ENCODE peak calls at places on chromosome 2, in nine cellular contexts. L is heart right ventricle, S is AG04450, J is SK-N-SH, E is PC-3, B is PC-9, O is psoas muscle, Y is IMR-90, P is RWPE1. K is an unnamed sample.

GRCh38 chr2:26982102-26982742 is 11.8 kb downstream of the MAPRE3 start:
- DNase-seq in Y (peak; percentile 36), S (no peak), P (peak; percentile 61), O (peak; percentile 62), L (peak; percentile 77), B (peak; percentile 65), E (peak; percentile 80), J (peak; percentile 76), K (peak; percentile 65)

GRCh38 chr2:15623481-15623796 is 31.8 kb downstream of the DDX1 start:
- DNase-seq in Y (no peak), S (no peak), P (no peak), B (no peak), L (no peak), J (no peak), E (no peak), O (no peak), K (no peak)

GRCh38 chr2:174048238-174048637 is 83.1 kb upstream of the SP3 start:
- DNase-seq in O (no peak), Y (no peak), S (no peak), L (no peak), P (no peak), J (peak; percentile 57), B (no peak), E (no peak), K (no peak)

GRCh38 chr2:119282966-119283511 is 59.4 kb downstream of the STEAP3 start:
- DNase-seq in B (no peak), Y (no peak), L (peak; percentile 57), J (no peak), E (peak; percentile 35), S (no peak), P (no peak), O (peak; percentile 45), K (peak; percentile 60)

GRCh38 chr2:27655155-27655951 is 8.1 kb downstream of the SUPT7L start:
- DNase-seq in S (peak; percentile 63), O (no peak), L (no peak), P (no peak), Y (peak; percentile 91), B (no peak), E (peak; percentile 89), J (no peak), K (no peak)

GRCh38 chr2:60738679-60739078 is 17.4 kb upstream of the PAPOLG start:
- DNase-seq in L (no peak), P (no peak), J (no peak), B (no peak), S (no peak), E (no peak), O (no peak), Y (no peak), K (no peak)

GRCh38 chr2:182695796-182696195 is 20.3 kb upstream of the DNAJC10 start:
- DNase-seq in O (no peak), P (no peak), E (no peak), Y (no peak), S (no peak), J (no peak), L (no peak), B (no peak), K (no peak)

GRCh38 chr2:101388232-101388631 is 929 bp upstream of the CREG2 start:
- DNase-seq in L (no peak), E (peak; percentile 88), J (no peak), Y (peak; percentile 60), P (peak; percentile 66), B (peak; percentile 84), O (no peak), S (no peak), K (no peak)

GRCh38 chr2:202700075-202700901 is 65.5 kb downstream of the FAM117B start:
- DNase-seq in J (no peak), S (no peak), B (no peak), O (no peak), Y (no peak), L (no peak), E (no peak), P (no peak), K (no peak)

GRCh38 chr2:240987588-240987987 is 10.8 kb upstream of the SNED1 start:
- DNase-seq in J (no peak), E (no peak), O (peak; percentile 23), S (no peak), P (no peak), B (no peak), L (no peak), Y (no peak), K (no peak)

GRCh38 chr2:240983996-240984498 is 14.4 kb upstream of the SNED1 start:
- DNase-seq in L (no peak), B (no peak), E (no peak), J (no peak), Y (no peak), O (peak; percentile 14), S (no peak), P (no peak), K (peak; percentile 10)

GRCh38 chr2:240986787-240987411 is 11.5 kb upstream of the SNED1 start:
- DNase-seq in S (peak; percentile 20), J (peak; percentile 70), P (no peak), B (no peak), Y (peak; percentile 65), L (no peak), E (no peak), O (peak; percentile 82), K (peak; percentile 64)

GRCh38 chr2:240988146-240988545 is 10.3 kb upstream of the SNED1 start:
- DNase-seq in B (no peak), L (no peak), E (no peak), J (no peak), P (no peak), Y (peak; percentile 33), S (no peak), O (peak; percentile 14), K (no peak)

DNA sequence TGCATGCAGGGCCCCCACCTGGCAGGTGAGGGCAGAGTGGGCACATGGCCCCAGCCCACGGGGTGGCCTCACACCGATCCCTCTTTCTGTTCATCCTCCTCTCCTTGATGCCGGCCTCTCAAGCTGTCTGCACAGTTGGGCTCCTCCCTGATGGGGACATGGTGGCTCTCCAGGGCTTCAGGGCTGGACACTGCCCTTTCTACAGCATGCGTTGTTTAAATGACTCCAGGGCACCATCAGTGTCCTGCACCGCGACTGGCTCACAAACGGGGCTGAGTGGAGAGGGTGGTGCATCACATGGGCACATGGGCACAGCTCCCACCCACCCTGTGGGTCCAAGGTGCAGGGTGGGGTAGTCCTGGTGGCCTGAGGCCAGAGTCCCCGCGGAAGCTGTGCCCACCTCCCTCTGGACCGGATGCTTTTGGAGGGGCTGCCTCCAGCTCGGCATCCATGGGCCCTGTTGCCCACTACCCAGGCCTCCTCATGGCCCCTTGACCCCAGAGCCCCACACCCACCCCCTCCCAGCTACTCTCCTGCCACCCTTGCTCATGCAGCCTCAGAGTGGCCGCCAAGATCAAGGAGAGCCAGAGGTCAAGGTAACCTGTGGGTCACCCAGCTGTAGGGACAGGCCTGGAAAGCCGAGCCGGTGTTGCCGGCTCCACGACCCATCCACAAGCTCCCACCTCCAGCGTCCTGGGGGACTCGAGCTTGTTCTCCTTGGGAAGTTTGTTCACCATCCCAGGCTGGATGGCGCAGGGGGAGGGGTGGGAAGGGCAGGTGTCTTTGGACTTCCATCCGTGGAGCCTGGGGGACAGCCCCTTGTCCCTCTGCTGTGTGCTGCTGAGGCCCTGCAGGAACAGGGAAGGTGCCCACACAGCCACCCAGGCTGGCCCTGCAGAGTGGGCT is 12.3 kb upstream of the SNED1 start:
- DNase-seq in E (no peak), Y (no peak), O (peak; percentile 11), P (no peak), B (no peak), J (no peak), L (no peak), S (no peak), K (peak; percentile 12)
- H3K27ac ChIP-seq in E (no peak overlapping the region), Y (peak overlapping the region; percentile 34), O (no peak overlapping the region), P (peak overlapping the region; percentile 73), B (no peak overlapping the region), J (no peak overlapping the region), L (no peak overlapping the region), S (no peak overlapping the region), K (peak overlapping the region; percentile 16)

DNA sequence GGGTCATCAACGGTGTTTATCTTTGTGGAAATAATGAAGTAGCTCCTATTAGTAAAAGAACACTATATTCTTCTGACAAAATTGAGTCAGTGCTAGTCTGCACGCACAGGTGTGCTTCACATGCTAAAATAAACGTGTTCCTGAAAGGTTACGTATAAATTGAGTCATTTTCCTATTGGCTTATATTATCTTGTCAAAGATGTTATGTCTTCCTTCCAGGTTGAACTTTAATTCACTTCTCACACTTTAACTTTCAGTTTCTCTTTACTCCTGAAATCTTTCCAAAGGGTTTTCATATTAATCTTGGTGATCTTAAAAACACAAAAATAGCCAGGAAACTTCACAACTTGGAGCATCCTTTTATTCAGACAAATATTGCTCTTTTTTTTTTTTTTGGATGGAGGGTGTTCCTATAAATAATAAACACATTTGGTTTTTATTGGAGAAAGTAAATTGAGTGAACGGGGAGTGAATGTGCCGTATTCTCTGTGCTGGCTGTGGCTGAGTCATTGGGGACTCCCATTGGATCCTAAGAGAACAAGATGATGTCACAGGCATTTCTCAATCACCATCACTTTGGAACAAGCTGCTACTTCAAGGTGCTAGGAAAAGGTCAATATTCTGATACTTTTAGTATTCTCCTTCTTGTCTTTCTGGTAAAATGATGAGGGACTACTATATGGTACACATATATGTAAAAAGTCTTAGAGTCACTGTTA is 150.2 kb upstream of the SPATS2L start:
- DNase-seq in E (peak; percentile 63), B (peak; percentile 65), Y (peak; percentile 93), J (no peak), L (peak; percentile 13), O (no peak), P (peak; percentile 82), S (peak; percentile 38), K (no peak)
- H3K27ac ChIP-seq in E (no peak overlapping the region), B (no peak overlapping the region), Y (no peak overlapping the region), J (peak overlapping the region; percentile 87), L (no peak overlapping the region), O (peak overlapping the region; percentile 20), P (no peak overlapping the region), S (no peak overlapping the region), K (peak overlapping the region; percentile 28)

DNA sequence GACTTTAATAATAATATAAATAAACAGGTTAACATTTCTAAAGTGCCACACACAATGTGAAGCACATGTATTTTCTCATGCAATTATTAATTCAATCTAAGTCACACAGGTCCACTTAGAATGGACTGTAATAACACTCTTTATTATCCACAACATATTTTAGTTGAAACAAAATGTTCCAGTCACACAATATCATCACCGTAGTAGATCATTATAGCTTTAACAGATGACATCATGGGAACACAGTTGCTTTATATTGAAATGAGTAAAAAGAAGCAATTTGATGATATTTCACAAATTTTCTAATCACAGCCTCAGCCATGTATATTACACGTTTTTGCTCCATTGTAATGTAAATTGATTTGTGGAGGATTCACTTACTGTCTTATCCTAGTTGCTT is 266.3 kb downstream of the MEIS1 start:
- DNase-seq in E (no peak), O (no peak), J (no peak), B (no peak), S (no peak), L (no peak), Y (no peak), P (no peak), K (no peak)
- H3K27ac ChIP-seq in E (no peak overlapping the region), O (no peak overlapping the region), J (no peak overlapping the region), B (no peak overlapping the region), S (no peak overlapping the region), L (no peak overlapping the region), Y (no peak overlapping the region), P (no peak overlapping the region), K (no peak overlapping the region)

DNA sequence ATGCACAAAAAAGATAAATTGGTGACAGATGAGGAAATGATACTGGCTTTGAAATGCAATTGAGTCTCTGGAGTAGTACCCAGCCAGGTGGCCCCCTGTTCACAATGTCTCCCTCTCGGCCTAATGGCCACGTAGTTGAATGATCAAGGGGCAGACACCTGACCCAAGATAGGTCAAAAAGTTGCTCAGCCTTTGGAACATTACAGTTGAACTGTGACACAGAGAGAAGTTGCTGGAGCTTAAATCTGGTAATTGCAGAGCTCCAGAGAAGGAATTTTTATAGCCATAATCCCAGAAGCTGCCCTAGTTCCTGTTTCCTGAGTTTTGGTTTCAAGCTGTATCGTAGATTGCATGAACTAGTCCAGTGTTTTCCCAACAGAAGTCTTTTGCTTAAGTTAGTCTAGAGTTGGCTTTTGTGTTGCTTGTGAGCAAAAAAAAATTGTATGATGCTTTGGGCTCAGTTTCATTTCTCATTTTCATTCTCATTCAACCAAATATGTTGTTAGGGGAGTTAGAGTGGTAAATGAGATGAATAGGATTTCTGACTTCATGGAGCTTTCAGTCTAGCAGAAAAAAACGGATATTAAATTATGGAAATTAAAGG is 117.9 kb downstream of the CSRNP3 start:
- DNase-seq in O (no peak), E (peak; percentile 46), L (no peak), J (no peak), P (no peak), B (no peak), Y (no peak), S (no peak), K (no peak)
- H3K27ac ChIP-seq in O (no peak overlapping the region), E (no peak overlapping the region), L (no peak overlapping the region), J (no peak overlapping the region), P (no peak overlapping the region), B (no peak overlapping the region), Y (no peak overlapping the region), S (no peak overlapping the region), K (no peak overlapping the region)

K was measured in left ventricle myocardium inferior.